ENCODE peak calls at places on chromosome X, in six cellular contexts. O is K562, N is SK-N-SH, A is HL-60, K is HepG2, U is H1. V is an unnamed sample.

GRCh38 chrX:18873189-18873791 is 110.6 kb downstream of the PHKA2 start:
- DNase-seq in O (no peak), N (peak), A (no peak), K (no peak), U (no peak), V (no peak)

GRCh38 chrX:1181131-1181530 is 31.3 kb downstream of the CRLF2 start:
- DNase-seq in O (no peak), N (no peak), A (no peak), K (no peak), U (no peak), V (no peak)

GRCh38 chrX:1576201-1577101 is 15.0 kb upstream of the AKAP17A start:
- DNase-seq in O (no peak), N (no peak), A (no peak), K (no peak), U (no peak), V (no peak)

GRCh38 chrX:129743835-129744234 is 5.1 kb downstream of the XPNPEP2 start:
- DNase-seq in O (no peak), N (no peak), A (no peak), K (no peak), U (no peak), V (no peak)

GRCh38 chrX:44785652-44786051 is 58.2 kb upstream of the DUSP21 start:
- DNase-seq in O (no peak), N (no peak), A (no peak), K (no peak), U (no peak), V (no peak)

GRCh38 chrX:147902270-147902669 is 9.4 kb upstream of the FMR1 start:
- DNase-seq in O (no peak), N (no peak), A (no peak), K (no peak), U (no peak), V (no peak)

GRCh38 chrX:103170216-103170615 is 44.7 kb upstream of the BEX4 start:
- DNase-seq in O (no peak), N (no peak), A (no peak), K (no peak), U (no peak), V (no peak)

GRCh38 chrX:56733459-56734046 is 4.5 kb downstream of the NBDY start:
- DNase-seq in O (peak), N (peak), A (no peak), K (peak), U (no peak), V (no peak)

GRCh38 chrX:8345473-8345872 is 119.2 kb upstream of the VCX3B start:
- DNase-seq in O (no peak), N (no peak), A (no peak), K (peak), U (no peak), V (no peak)

GRCh38 chrX:12245650-12246645 is 107.7 kb downstream of the FRMPD4 start:
- DNase-seq in O (no peak), N (no peak), A (no peak), K (no peak), U (no peak), V (no peak)

GRCh38 chrX:154358829-154359228 is 15.6 kb downstream of the FLNA start:
- DNase-seq in O (no peak), N (no peak), A (peak), K (no peak), U (no peak), V (no peak)

GRCh38 chrX:2595258-2595657 is 94.5 kb upstream of the DHRSX start:
- DNase-seq in O (no peak), N (no peak), A (no peak), K (no peak), U (no peak), V (no peak)

GRCh38 chrX:70979136-70979762 is 48.4 kb upstream of the SLC7A3 start:
- DNase-seq in O (peak), N (peak), A (no peak), K (peak), U (no peak), V (no peak)

GRCh38 chrX:136065044-136065671 is 79.9 kb downstream of the SLC9A6 start:
- DNase-seq in O (no peak), N (no peak), A (no peak), K (peak), U (no peak), V (no peak)

GRCh38 chrX:11212741-11213140 is 80.5 kb upstream of the AMELX start:
- DNase-seq in O (peak), N (peak), A (no peak), K (no peak), U (no peak), V (no peak)

GRCh38 chrX:150503898-150504219 is 64.6 kb upstream of the MTM1 start:
- DNase-seq in O (no peak), N (no peak), A (no peak), K (no peak), U (no peak), V (no peak)

GRCh38 chrX:57417827-57418226 is 131.3 kb downstream of the FAAH2 start:
- DNase-seq in O (no peak), N (no peak), A (no peak), K (no peak), U (no peak), V (peak)

GRCh38 chrX:5163663-5164062 is 1065.0 kb downstream of the NLGN4X start:
- DNase-seq in O (no peak), N (no peak), A (no peak), K (no peak), U (no peak), V (no peak)

GRCh38 chrX:9662148-9662547 is 103.5 kb downstream of the GPR143 start:
- DNase-seq in O (no peak), N (no peak), A (no peak), K (no peak), U (no peak), V (no peak)

GRCh38 chrX:27276751-27277150 is 186.4 kb downstream of the PPP4R3C start:
- DNase-seq in O (no peak), N (no peak), A (no peak), K (no peak), U (no peak), V (no peak)

GRCh38 chrX:24204331-24204730 is 54.8 kb downstream of the ZFX start:
- DNase-seq in O (no peak), N (no peak), A (no peak), K (no peak), U (no peak), V (no peak)

GRCh38 chrX:1330605-1331004 is 6.0 kb upstream of the IL3RA start:
- DNase-seq in O (no peak), N (no peak), A (no peak), K (no peak), U (no peak), V (peak)

GRCh38 chrX:13419276-13419675 is 99.4 kb upstream of the ATXN3L start:
- DNase-seq in O (no peak), N (no peak), A (no peak), K (no peak), U (no peak), V (no peak)

GRCh38 chrX:55489315-55490009 is at the start of gene USP51:
- DNase-seq in O (peak), N (peak), A (no peak), K (no peak), U (no peak), V (peak)

GRCh38 chrX:47191806-47192401 is 1.7 kb upstream of the UBA1 start:
- DNase-seq in O (no peak), N (no peak), A (no peak), K (no peak), U (no peak), V (no peak)

GRCh38 chrX:150257348-150258175 is 105.6 kb upstream of the MAMLD1 start:
- DNase-seq in O (no peak), N (no peak), A (no peak), K (no peak), U (no peak), V (no peak)

GRCh38 chrX:40543661-40544328 is 37.0 kb upstream of the ATP6AP2 start:
- DNase-seq in O (peak), N (peak), A (no peak), K (peak), U (no peak), V (peak)

GRCh38 chrX:129771266-129771995 is 8.3 kb upstream of the SASH3 start:
- DNase-seq in O (no peak), N (no peak), A (no peak), K (no peak), U (no peak), V (no peak)

GRCh38 chrX:7083468-7084396 is 63.8 kb upstream of the STS start:
- DNase-seq in O (no peak), N (no peak), A (peak), K (no peak), U (no peak), V (peak)

GRCh38 chrX:147180886-147181285 is 366.3 kb upstream of the CXorf51A start:
- DNase-seq in O (no peak), N (no peak), A (no peak), K (peak), U (no peak), V (no peak)

DNA sequence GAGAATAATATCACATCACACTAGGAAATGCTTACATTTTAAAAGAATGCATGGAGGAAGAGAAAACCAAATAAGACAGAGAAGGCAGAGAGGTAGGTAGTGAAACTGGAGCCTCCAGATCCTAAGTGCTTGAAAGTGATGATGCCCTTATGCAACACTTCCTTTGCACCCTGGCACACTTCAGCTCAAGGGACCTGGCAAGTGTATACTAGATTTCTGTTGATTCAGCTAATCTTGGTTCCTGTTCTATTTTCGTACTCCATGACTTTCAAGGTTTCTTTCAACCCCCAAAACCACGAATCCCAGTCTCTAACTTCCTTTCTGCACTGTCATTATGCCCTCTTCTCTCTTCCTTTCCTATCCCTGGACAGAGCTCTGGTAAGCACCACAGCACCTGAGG is 36.9 kb upstream of the SH3KBP1 start:
- DNase-seq in O (no peak), N (no peak), A (peak), K (no peak), U (no peak), V (no peak)
- TF ChIP-seq GABPA in O (no peak), N (no peak), A (no peak), K (no peak), U (no peak), V (no peak)

DNA sequence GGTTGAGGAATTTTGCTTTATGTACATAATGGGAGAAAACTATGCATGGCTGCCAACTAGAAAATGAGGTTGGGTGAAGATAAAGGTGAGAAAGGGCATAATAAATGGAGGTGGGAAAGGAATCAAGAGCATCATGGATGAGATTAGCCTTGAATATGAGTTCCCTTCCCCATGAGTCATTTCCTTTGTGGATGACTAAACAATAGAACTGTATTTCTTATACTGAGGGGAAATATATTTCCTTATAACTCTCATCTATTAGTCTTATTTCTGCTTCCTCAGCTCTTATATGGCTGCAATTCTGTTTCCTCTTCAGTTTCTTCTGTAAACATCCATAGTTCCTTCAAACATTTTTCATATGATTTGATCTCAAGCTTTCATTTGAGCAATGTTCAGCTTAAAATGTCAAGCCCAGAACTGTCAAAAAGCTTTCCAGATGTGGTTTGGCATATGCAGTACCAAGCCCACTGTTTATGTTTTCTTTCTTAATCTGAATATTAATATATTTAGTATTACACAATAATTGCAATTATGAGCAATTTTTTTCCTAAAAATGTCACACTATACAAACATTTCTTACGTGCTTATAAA is 100.7 kb upstream of the GRPR start:
- DNase-seq in O (no peak), N (no peak), A (no peak), K (no peak), U (no peak), V (no peak)
- TF ChIP-seq GABPA in O (no peak), N (no peak), A (no peak), K (no peak), U (no peak), V (no peak)

GRCh38 chrX:133307637-133308485 is 89.7 kb upstream of the TFDP3 start:
- DNase-seq in O (peak), N (no peak), A (no peak), K (no peak), U (peak), V (no peak)
- TF ChIP-seq GABPA in O (no peak), N (no peak), A (no peak), K (no peak), U (no peak), V (no peak)

GRCh38 chrX:15678339-15678738 is 13.7 kb upstream of the CLTRN start:
- DNase-seq in O (no peak), N (no peak), A (no peak), K (no peak), U (no peak), V (no peak)

GRCh38 chrX:15675490-15675921 is 10.9 kb upstream of the CLTRN start:
- DNase-seq in O (peak), N (peak), A (peak), K (no peak), U (no peak), V (no peak)

GRCh38 chrX:15683193-15683592 is 18.6 kb upstream of the CLTRN start:
- DNase-seq in O (peak), N (no peak), A (no peak), K (no peak), U (no peak), V (no peak)

GRCh38 chrX:15679246-15679645 is 14.6 kb upstream of the CLTRN start:
- DNase-seq in O (no peak), N (no peak), A (no peak), K (no peak), U (no peak), V (no peak)

DNA sequence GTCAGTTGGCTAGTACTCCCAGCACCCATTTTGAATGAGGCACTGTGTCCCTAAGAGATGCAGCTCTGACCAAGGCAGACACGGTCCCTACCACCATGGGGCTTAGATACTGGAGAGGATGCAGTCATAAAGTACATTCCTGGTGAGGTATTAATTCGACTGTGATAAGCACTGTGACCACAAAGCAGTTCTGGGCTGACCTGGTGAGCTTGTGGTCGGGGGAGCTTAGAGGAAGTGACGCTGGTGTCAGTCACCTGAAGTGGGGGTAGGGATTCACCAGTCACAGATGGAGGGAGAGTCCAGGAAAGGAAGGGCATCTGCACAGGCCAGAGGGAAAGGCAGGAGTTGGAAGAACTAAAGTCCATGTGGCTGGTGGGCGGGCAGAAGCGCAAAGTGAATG is 15.8 kb upstream of the CLTRN start:
- DNase-seq in O (no peak), N (no peak), A (peak), K (no peak), U (no peak), V (no peak)
- TF ChIP-seq GABPA in O (no peak), N (no peak), A (no peak), K (no peak), U (no peak), V (no peak)